ENCODE peak calls at places on chromosomes 3 and 15, in four cellular contexts. F is substantia nigra; H is naive thymus-derived CD8-positive, alpha-beta T cell; J is iris pigment epithelial cell. K is an unnamed sample.

GRCh38 chr3:139307072-139307491 is 36.7 kb upstream of the MRPS22 start:
- DNase-seq in F (no peak), H (no peak), J (no peak), K (no peak)

GRCh38 chr15:54119056-54119455 is 140.8 kb downstream of the UNC13C start:
- DNase-seq in F (no peak), H (no peak), J (no peak), K (peak; percentile 45)

GRCh38 chr3:55698826-55699225 is 211.7 kb upstream of the WNT5A start:
- DNase-seq in F (no peak), H (no peak), J (peak; percentile 81), K (no peak)

GRCh38 chr3:126683506-126683905 is 20.5 kb upstream of the CHCHD6 start:
- DNase-seq in F (no peak), H (no peak), J (no peak), K (peak; percentile 55)

GRCh38 chr3:43620953-43621405 is 832 bp downstream of the ANO10 start:
- DNase-seq in F (no peak), H (no peak), J (peak; percentile 29), K (peak; percentile 36)

GRCh38 chr3:110378481-110378880 is 693.1 kb upstream of the NECTIN3 start:
- DNase-seq in F (no peak), H (no peak), J (peak; percentile 60), K (no peak)

GRCh38 chr3:147372525-147373027 is 33.8 kb downstream of the ZIC4 start:
- DNase-seq in F (no peak), H (no peak), J (no peak), K (no peak)

GRCh38 chr3:23004971-23005370 is 198.2 kb upstream of the UBE2E2 start:
- DNase-seq in F (no peak), H (no peak), J (peak; percentile 87), K (peak; percentile 90)

GRCh38 chr3:195856410-195857084 is 44.8 kb upstream of the MUC4 start:
- DNase-seq in F (no peak), H (no peak), J (no peak), K (no peak)

GRCh38 chr3:151726016-151726415 is 7.7 kb upstream of the AADACL2 start:
- DNase-seq in F (no peak), H (no peak), J (peak; percentile 76), K (no peak)

GRCh38 chr15:78620021-78620838 is 566 bp downstream of the CHRNA3 start:
- DNase-seq in F (no peak), H (no peak), J (peak; percentile 13), K (no peak)

GRCh38 chr3:187669675-187670504 is at the start of gene SST:
- DNase-seq in F (no peak), H (no peak), J (peak; percentile 48), K (peak; percentile 76)

K was measured in epithelial cell of esophagus.